ENCODE peak calls at places on chromosomes 7 and 10, in seven cellular contexts. F is mesendoderm, N is H1, H is mesenchymal stem cell, J is IMR-90, O is neuronal stem cell, T is trophoblast cell. A is an unnamed sample.
A peak's percentile ranks its signal among the peaks of the same experiment; 100 is the strongest.

GRCh38 chr10:70321897-70322890 is 38.4 kb upstream of the NPFFR1 start:
- DNase-seq in F (no peak), N (no peak), H (no peak), J (no peak), O (no peak), T (no peak), A (no peak)

GRCh38 chr10:61110936-61111335 is 167.0 kb upstream of the RHOBTB1 start:
- DNase-seq in F (no peak), N (no peak), H (no peak), J (no peak), O (no peak), T (no peak), A (no peak)

GRCh38 chr7:130970696-130971095 is 236.7 kb upstream of the KLF14 start:
- DNase-seq in F (no peak), N (no peak), H (peak; percentile 41), J (peak; percentile 45), O (no peak), T (no peak), A (no peak)

GRCh38 chr10:120456626-120457430 is at the start of gene PLPP4:
- DNase-seq in F (peak; percentile 49), N (no peak), H (peak; percentile 48), J (no peak), O (peak; percentile 48), T (peak; percentile 17), A (peak; percentile 46)

GRCh38 chr10:57809961-57810360 is 457.7 kb downstream of the IPMK start:
- DNase-seq in F (no peak), N (no peak), H (no peak), J (no peak), O (no peak), T (no peak), A (no peak)

GRCh38 chr7:82331234-82331633 is 112.3 kb downstream of the CACNA2D1 start:
- DNase-seq in F (no peak), N (no peak), H (no peak), J (no peak), O (no peak), T (no peak), A (no peak)

GRCh38 chr10:109895095-109895818 is 28.1 kb downstream of the XPNPEP1 start:
- DNase-seq in F (no peak), N (no peak), H (peak; percentile 51), J (peak; percentile 60), O (no peak), T (no peak), A (peak; percentile 28)

GRCh38 chr10:23413629-23414089 is 25.2 kb upstream of the OTUD1 start:
- DNase-seq in F (no peak), N (no peak), H (no peak), J (no peak), O (no peak), T (no peak), A (no peak)

GRCh38 chr7:50662059-50662689 is 97.0 kb upstream of the DDC start:
- DNase-seq in F (no peak), N (no peak), H (no peak), J (no peak), O (no peak), T (no peak), A (no peak)

GRCh38 chr7:119046068-119046467 is 821.6 kb downstream of the ANKRD7 start:
- DNase-seq in F (no peak), N (no peak), H (no peak), J (no peak), O (no peak), T (no peak), A (no peak)

GRCh38 chr7:112414855-112415490 is 35.3 kb upstream of the IFRD1 start:
- DNase-seq in F (peak; percentile 60), N (no peak), H (peak; percentile 47), J (peak; percentile 38), O (peak; percentile 21), T (peak; percentile 67), A (no peak)

GRCh38 chr7:28032738-28033380 is 147.7 kb downstream of the JAZF1 start:
- DNase-seq in F (peak; percentile 46), N (no peak), H (no peak), J (no peak), O (no peak), T (no peak), A (peak; percentile 52)

GRCh38 chr7:156640257-156640948 is at the start of gene RNF32:
- DNase-seq in F (peak; percentile 96), N (peak; percentile 89), H (peak; percentile 86), J (peak; percentile 86), O (peak; percentile 93), T (peak; percentile 92), A (peak; percentile 97)

GRCh38 chr7:129227646-129228578 is 3.1 kb downstream of the AHCYL2 start:
- DNase-seq in F (no peak), N (no peak), H (no peak), J (peak; percentile 11), O (no peak), T (no peak), A (no peak)

GRCh38 chr7:2452074-2452507 is 24.1 kb downstream of the GRIFIN start:
- DNase-seq in F (peak; percentile 33), N (no peak), H (peak; percentile 6), J (no peak), O (no peak), T (peak; percentile 25), A (no peak)

GRCh38 chr7:70460066-70460465 is 671.9 kb upstream of the GALNT17 start:
- DNase-seq in F (no peak), N (no peak), H (no peak), J (no peak), O (no peak), T (no peak), A (no peak)

GRCh38 chr7:70459546-70459945 is 672.4 kb upstream of the GALNT17 start:
- DNase-seq in F (peak; percentile 51), N (no peak), H (no peak), J (no peak), O (no peak), T (no peak), A (no peak)

GRCh38 chr7:70458195-70458695 is 673.7 kb upstream of the GALNT17 start:
- DNase-seq in F (peak; percentile 15), N (no peak), H (no peak), J (no peak), O (no peak), T (no peak), A (no peak)

GRCh38 chr7:70463332-70463938 is 668.5 kb upstream of the GALNT17 start:
- DNase-seq in F (no peak), N (no peak), H (no peak), J (no peak), O (no peak), T (no peak), A (no peak)

GRCh38 chr7:70460562-70460961 is 671.4 kb upstream of the GALNT17 start:
- DNase-seq in F (peak; percentile 56), N (no peak), H (no peak), J (no peak), O (no peak), T (no peak), A (no peak)
- H3K4me1 ChIP-seq in F (no peaks in the 10 kb centered on the region), N (no peaks in the 10 kb centered on the region), H (peaks cover 6% of the 10 kb centered on the region), J (no peaks in the 10 kb centered on the region), O (peaks cover 32% of the 10 kb centered on the region), T (peaks cover 19% of the 10 kb centered on the region), A (no peaks in the 10 kb centered on the region)

GRCh38 chr10:71458387-71458786 is 61.7 kb downstream of the CDH23 start:
- DNase-seq in F (no peak), N (no peak), H (no peak), J (no peak), O (no peak), T (no peak), A (no peak)

GRCh38 chr10:71461457-71461856 is 64.7 kb downstream of the CDH23 start:
- DNase-seq in F (no peak), N (no peak), H (no peak), J (no peak), O (no peak), T (no peak), A (no peak)

GRCh38 chr10:71460615-71461014 is 63.9 kb downstream of the CDH23 start:
- DNase-seq in F (no peak), N (no peak), H (no peak), J (no peak), O (no peak), T (no peak), A (no peak)

GRCh38 chr10:71457908-71458307 is 61.2 kb downstream of the CDH23 start:
- DNase-seq in F (no peak), N (no peak), H (no peak), J (no peak), O (no peak), T (no peak), A (no peak)

GRCh38 chr10:71459513-71459912 is 62.8 kb downstream of the CDH23 start:
- DNase-seq in F (no peak), N (no peak), H (no peak), J (no peak), O (no peak), T (no peak), A (peak; percentile 48)
- H3K23ac ChIP-seq in F (no peak overlapping the region), N (no peak overlapping the region), H (no peak overlapping the region), J (no peak overlapping the region), O (no peak overlapping the region), T (no peak overlapping the region), A (no peak overlapping the region)

DNA sequence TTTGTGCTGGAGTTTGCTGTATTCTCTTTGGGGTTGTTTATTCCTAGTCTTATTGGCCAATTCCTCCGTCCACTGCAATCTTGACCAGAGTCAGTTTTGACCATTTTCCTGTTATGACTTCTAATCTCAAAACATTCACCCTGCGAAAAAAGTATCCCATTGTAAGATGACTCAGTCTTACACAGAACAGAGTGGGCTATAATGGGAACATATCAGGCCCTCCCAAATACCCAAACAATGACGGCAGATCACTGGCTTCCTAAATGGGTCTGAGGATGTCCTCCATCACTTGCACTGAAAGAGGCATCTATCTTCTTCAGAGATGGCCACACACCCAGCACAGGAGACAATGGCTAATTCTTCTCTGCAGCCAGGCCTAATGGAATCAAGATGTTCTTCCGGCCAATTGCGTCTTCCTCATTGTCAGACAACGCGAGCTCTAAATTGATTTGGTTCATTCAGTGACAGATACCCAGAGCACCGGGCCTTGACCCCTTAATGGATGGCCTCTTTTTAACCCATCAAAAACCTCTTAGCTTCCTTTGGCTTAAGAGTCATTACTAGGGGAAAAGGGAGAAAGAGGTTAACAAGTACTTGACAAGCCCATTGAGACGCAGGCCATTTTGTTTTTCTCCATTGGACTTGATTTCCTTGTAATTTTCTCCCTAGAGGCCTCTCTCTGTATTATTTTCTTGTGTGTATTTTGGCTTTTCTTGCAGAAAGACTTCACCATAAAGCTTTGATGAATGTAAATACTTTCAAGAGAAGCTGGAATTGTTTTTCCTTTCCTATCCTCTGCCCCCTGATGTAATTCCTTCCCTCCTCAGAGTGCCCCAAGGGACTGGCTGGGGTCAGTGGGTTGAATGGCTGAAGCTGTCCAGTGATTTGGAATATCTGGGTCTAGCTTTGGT is 129.7 kb downstream of the PRPF18 start:
- DNase-seq in F (no peak), N (no peak), H (peak; percentile 79), J (peak; percentile 96), O (no peak), T (no peak), A (no peak)
- H3K4me2 ChIP-seq in F (no peak overlapping the region), N (no peak overlapping the region), H (no peak overlapping the region), J (peak overlapping the region; percentile 35), O (no peak overlapping the region), T (no peak overlapping the region), A (no peak overlapping the region)

DNA sequence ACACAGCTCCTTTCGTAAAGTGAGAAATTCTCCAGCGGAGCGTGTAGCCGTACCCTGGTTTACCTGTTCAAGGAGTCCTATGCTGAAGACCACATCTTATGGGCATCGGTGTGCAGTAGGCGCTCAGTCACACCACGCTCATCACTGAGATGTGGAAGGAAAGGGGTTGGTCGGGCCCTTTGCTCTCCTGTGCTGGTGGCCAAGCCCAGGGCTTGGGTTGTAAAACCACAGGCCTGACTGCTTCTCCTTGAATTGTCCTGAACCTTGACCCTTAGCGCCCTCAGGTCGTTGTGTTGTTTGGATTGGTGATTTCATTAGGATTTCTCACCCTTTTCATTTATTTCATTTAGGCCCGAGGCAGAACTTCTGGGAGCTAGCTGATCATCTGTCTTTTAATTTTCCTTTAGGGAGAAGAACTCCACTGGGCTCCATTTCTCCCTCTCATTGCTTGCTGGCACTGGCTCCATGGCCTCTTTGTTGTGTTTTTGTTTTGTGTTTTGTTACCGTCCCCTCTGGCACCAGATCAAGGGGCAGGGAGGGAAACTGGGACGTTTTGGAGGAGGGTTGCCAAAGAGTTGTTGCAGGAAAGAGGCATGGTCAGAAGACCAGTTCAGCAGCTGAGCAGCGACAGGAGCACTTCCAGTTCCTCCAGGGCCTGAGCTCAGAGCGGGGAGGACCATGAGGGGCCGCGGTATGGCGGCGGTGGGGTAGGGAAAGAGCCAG is 511.4 kb upstream of the GALNT17 start:
- DNase-seq in F (no peak), N (no peak), H (no peak), J (no peak), O (no peak), T (no peak), A (no peak)
- H3K4me1 ChIP-seq in F (peaks cover 8% of the 10 kb centered on the region), N (peaks cover 10% of the 10 kb centered on the region), H (peaks cover 2% of the 10 kb centered on the region), J (no peaks in the 10 kb centered on the region), O (peaks cover 32% of the 10 kb centered on the region), T (no peaks in the 10 kb centered on the region), A (peaks cover 4% of the 10 kb centered on the region)

A was measured in H9.